ENCODE peak calls at places on chromosomes 3 and 15, in five cellular contexts. H is GM04503, M is NCI-H1092, L is mucosa of gallbladder, D is sigmoid colon. T is an unnamed sample.

GRCh38 chr15:66698318-66698961 is 3.6 kb upstream of the SMAD6 start:
- DNase-seq in H (no peak), M (peak), L (peak), D (peak), T (peak)

GRCh38 chr15:100244796-100245495 is 96.8 kb downstream of the ADAMTS17 start:
- DNase-seq in H (no peak), M (no peak), L (no peak), D (no peak), T (peak)

GRCh38 chr3:130850044-130850797 is 43.7 kb upstream of the ATP2C1 start:
- DNase-seq in H (no peak), M (peak), L (peak), D (no peak), T (peak)

GRCh38 chr3:7800006-7800780 is 701.4 kb upstream of the LMCD1 start:
- DNase-seq in H (no peak), M (no peak), L (no peak), D (no peak), T (peak)

GRCh38 chr3:48129921-48130320 is 58.3 kb downstream of the CDC25A start:
- DNase-seq in H (peak), M (no peak), L (no peak), D (no peak), T (peak)

GRCh38 chr3:150324825-150325224 is 83.3 kb upstream of the TSC22D2 start:
- DNase-seq in H (no peak), M (no peak), L (no peak), D (no peak), T (no peak)

GRCh38 chr3:186307594-186307993 is 54.4 kb downstream of the DGKG start:
- DNase-seq in H (no peak), M (no peak), L (no peak), D (no peak), T (peak)

GRCh38 chr3:45075821-45076625 is 49.9 kb downstream of the CLEC3B start:
- DNase-seq in H (no peak), M (no peak), L (no peak), D (no peak), T (no peak)

GRCh38 chr3:194672876-194673275 is 885 bp upstream of the LSG1 start:
- DNase-seq in H (no peak), M (no peak), L (no peak), D (no peak), T (no peak)

GRCh38 chr15:88954431-88955277 is 41.5 kb upstream of the MFGE8 start:
- DNase-seq in H (no peak), M (no peak), L (no peak), D (no peak), T (peak)

GRCh38 chr15:31098953-31099740 is 2.4 kb downstream of the TRPM1 start:
- DNase-seq in H (no peak), M (no peak), L (no peak), D (no peak), T (no peak)

GRCh38 chr15:87850916-87851315 is 405.6 kb downstream of the NTRK3 start:
- DNase-seq in H (no peak), M (no peak), L (no peak), D (no peak), T (peak)

GRCh38 chr3:173970206-173970605 is 572.7 kb downstream of the NLGN1 start:
- DNase-seq in H (no peak), M (peak), L (no peak), D (no peak), T (no peak)

GRCh38 chr15:82933576-82933975 is 18.9 kb downstream of the HOMER2 start:
- DNase-seq in H (no peak), M (no peak), L (no peak), D (no peak), T (peak)

GRCh38 chr3:43926073-43926472 is 235.3 kb downstream of the ABHD5 start:
- DNase-seq in H (no peak), M (no peak), L (no peak), D (no peak), T (no peak)

GRCh38 chr3:20039765-20040475 is at the start of gene KAT2B:
- DNase-seq in H (no peak), M (peak), L (peak), D (peak), T (peak)

GRCh38 chr15:70376031-70376928 is 278.6 kb upstream of the TLE3 start:
- DNase-seq in H (no peak), M (no peak), L (no peak), D (peak), T (no peak)

GRCh38 chr3:11588338-11588737 is 55.4 kb downstream of the VGLL4 start:
- DNase-seq in H (no peak), M (no peak), L (no peak), D (no peak), T (no peak)

GRCh38 chr15:59553879-59554735 is 57.5 kb upstream of the GCNT3 start:
- DNase-seq in H (peak), M (no peak), L (peak), D (peak), T (peak)

GRCh38 chr3:123104550-123104949 is 37.7 kb downstream of the PDIA5 start:
- DNase-seq in H (peak), M (no peak), L (no peak), D (no peak), T (peak)

GRCh38 chr3:12886106-12886679 is 44.8 kb upstream of the RPL32 start:
- DNase-seq in H (no peak), M (no peak), L (no peak), D (no peak), T (no peak)

GRCh38 chr3:194996746-194997145 is 274.2 kb downstream of the XXYLT1 start:
- DNase-seq in H (no peak), M (no peak), L (no peak), D (no peak), T (no peak)

GRCh38 chr3:4097801-4098200 is 205.4 kb upstream of the SETMAR start:
- DNase-seq in H (no peak), M (no peak), L (no peak), D (no peak), T (no peak)

GRCh38 chr3:127867986-127868385 is 45.7 kb upstream of the MGLL start:
- DNase-seq in H (no peak), M (no peak), L (no peak), D (no peak), T (peak)

GRCh38 chr15:52523192-52523591 is 5.5 kb downstream of the MYO5A start:
- DNase-seq in H (peak), M (no peak), L (no peak), D (no peak), T (peak)

GRCh38 chr3:50630916-50631315 is 14.0 kb downstream of the MAPKAPK3 start:
- DNase-seq in H (no peak), M (peak), L (no peak), D (no peak), T (peak)

GRCh38 chr3:133097214-133097613 is 59.0 kb downstream of the TMEM108 start:
- DNase-seq in H (no peak), M (peak), L (no peak), D (no peak), T (peak)

T was measured in astrocyte of the hippocampus.